ENCODE peak calls at places on chromosomes 1 and 21, in five cellular contexts. J, D, S, T and R are unnamed samples.
A peak's percentile ranks its signal among the peaks of the same experiment; 100 is the strongest.

GRCh38 chr1:115727706-115728249 is 40.7 kb downstream of the CASQ2 start:
- DNase-seq in J (no peak), D (peak; percentile 99), S (peak; percentile 75), T (no peak), R (no peak)

GRCh38 chr1:54500030-54500389 is 48.0 kb upstream of the ACOT11 start:
- DNase-seq in J (no peak), D (no peak), S (no peak), T (no peak), R (no peak)

GRCh38 chr1:59695301-59695700 is 119.4 kb upstream of the HOOK1 start:
- DNase-seq in J (no peak), D (no peak), S (no peak), T (no peak), R (no peak)

GRCh38 chr1:24138481-24139158 is 4.3 kb downstream of the IL22RA1 start:
- DNase-seq in J (no peak), D (no peak), S (no peak), T (no peak), R (peak; percentile 17)

GRCh38 chr1:116232989-116233514 is 121.9 kb downstream of the MAB21L3 start:
- DNase-seq in J (no peak), D (no peak), S (no peak), T (no peak), R (no peak)

GRCh38 chr1:153546371-153546770 is 765 bp upstream of the S100A4 start:
- DNase-seq in J (no peak), D (no peak), S (no peak), T (no peak), R (peak; percentile 42)

GRCh38 chr1:23446644-23447310 is 22.2 kb upstream of the TCEA3 start:
- DNase-seq in J (no peak), D (no peak), S (no peak), T (no peak), R (no peak)

GRCh38 chr21:32233055-32233546 is 45.7 kb downstream of the MIS18A start:
- DNase-seq in J (no peak), D (no peak), S (no peak), T (no peak), R (no peak)

GRCh38 chr1:96306809-96307208 is 414.8 kb upstream of the PTBP2 start:
- DNase-seq in J (no peak), D (peak; percentile 51), S (no peak), T (no peak), R (no peak)

GRCh38 chr1:211543003-211543402 is 36.0 kb downstream of the SLC30A1 start:
- DNase-seq in J (no peak), D (no peak), S (no peak), T (peak; percentile 52), R (no peak)

GRCh38 chr1:56780128-56780750 is 39.0 kb downstream of the FYB2 start:
- DNase-seq in J (no peak), D (no peak), S (no peak), T (no peak), R (no peak)

GRCh38 chr21:35862969-35863368 is 197.4 kb downstream of the SETD4 start:
- DNase-seq in J (no peak), D (peak; percentile 31), S (no peak), T (no peak), R (no peak)

GRCh38 chr1:83639785-83640184 is 359.1 kb downstream of the TTLL7 start:
- DNase-seq in J (no peak), D (no peak), S (no peak), T (no peak), R (no peak)

GRCh38 chr1:43968348-43968948 is 1.4 kb upstream of the DPH2 start:
- DNase-seq in J (no peak), D (no peak), S (no peak), T (peak; percentile 51), R (no peak)

GRCh38 chr1:54153548-54154439 is 994 bp upstream of the CDCP2 start:
- DNase-seq in J (no peak), D (peak; percentile 70), S (no peak), T (no peak), R (no peak)

GRCh38 chr21:42242611-42243010 is 23.7 kb downstream of the ABCG1 start:
- DNase-seq in J (no peak), D (no peak), S (peak; percentile 21), T (no peak), R (no peak)

GRCh38 chr21:42245348-42246185 is 26.6 kb downstream of the ABCG1 start:
- DNase-seq in J (no peak), D (no peak), S (peak; percentile 43), T (no peak), R (no peak)

GRCh38 chr21:42239973-42240372 is 21.0 kb downstream of the ABCG1 start:
- DNase-seq in J (no peak), D (no peak), S (no peak), T (no peak), R (no peak)

GRCh38 chr21:42239556-42239955 is 20.6 kb downstream of the ABCG1 start:
- DNase-seq in J (no peak), D (no peak), S (no peak), T (no peak), R (no peak)

DNA sequence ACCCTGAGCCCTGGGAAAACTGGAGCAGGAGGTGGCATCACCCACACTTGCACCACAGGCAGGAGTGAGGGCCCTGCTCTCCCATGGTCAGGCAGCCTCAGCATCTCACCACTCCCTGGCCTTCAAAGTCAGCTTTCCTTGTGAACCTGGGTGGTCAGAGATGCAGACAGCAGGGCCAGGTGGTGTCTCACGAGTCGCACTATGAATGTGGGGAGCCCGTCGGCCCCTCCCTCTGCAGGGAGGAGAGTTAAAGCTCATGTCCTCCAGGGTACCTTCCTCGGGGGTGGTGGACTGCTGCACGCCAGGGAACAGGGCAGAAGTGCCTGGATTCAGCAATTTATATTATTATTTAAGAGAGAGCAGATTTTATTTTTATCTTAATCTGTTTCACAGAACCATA is 24.1 kb downstream of the ABCG1 start:
- DNase-seq in J (no peak), D (no peak), S (peak; percentile 30), T (no peak), R (no peak)
- H3K27me3 ChIP-seq in J (no peaks in the 10 kb centered on the region), D (peaks cover 2% of the 10 kb centered on the region), S (no peaks in the 10 kb centered on the region), T (peaks cover 60% of the 10 kb centered on the region), R (no peaks in the 10 kb centered on the region)

DNA sequence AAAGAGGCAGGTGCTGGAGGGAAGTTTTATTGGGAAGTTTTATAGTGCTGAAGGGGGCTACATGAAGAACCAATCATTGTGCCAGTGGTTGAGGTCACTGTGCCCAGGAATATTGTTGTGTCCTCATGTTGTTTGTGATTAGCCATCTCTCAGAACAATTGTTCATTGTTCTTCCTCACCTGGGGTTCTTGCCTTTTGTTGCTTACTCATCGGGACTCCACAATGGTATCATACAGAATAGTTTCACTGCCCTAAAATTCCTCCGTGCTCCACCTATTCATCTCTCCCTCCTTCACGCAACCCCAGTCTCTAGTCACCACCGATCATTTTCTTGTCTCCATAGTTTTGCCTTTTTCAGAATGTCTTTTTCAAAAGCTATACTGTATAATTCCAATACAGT is 38.9 kb upstream of the CDC14A start:
- DNase-seq in J (no peak), D (no peak), S (no peak), T (no peak), R (no peak)
- H3K4me3 ChIP-seq in J (no peak overlapping the region), D (no peak overlapping the region), S (no peak overlapping the region), T (no peak overlapping the region), R (no peak overlapping the region)

GRCh38 chr21:41536827-41537103 is 28.8 kb upstream of the TMPRSS2 start:
- DNase-seq in J (no peak), D (no peak), S (no peak), T (peak; percentile 15), R (no peak)
- H3K27ac ChIP-seq in J (no peak overlapping the region), D (no peak overlapping the region), S (no peak overlapping the region), T (no peak overlapping the region), R (no peak overlapping the region)

GRCh38 chr1:3944621-3944914 is 44.5 kb upstream of the C1orf174 start:
- DNase-seq in J (no peak), D (no peak), S (no peak), T (no peak), R (no peak)
- H3K27me3 ChIP-seq in J (peaks cover 3% of the 10 kb centered on the region), D (no peaks in the 10 kb centered on the region), S (peaks cover 44% of the 10 kb centered on the region), T (peaks cover 100% of the 10 kb centered on the region), R (no peaks in the 10 kb centered on the region)

DNA sequence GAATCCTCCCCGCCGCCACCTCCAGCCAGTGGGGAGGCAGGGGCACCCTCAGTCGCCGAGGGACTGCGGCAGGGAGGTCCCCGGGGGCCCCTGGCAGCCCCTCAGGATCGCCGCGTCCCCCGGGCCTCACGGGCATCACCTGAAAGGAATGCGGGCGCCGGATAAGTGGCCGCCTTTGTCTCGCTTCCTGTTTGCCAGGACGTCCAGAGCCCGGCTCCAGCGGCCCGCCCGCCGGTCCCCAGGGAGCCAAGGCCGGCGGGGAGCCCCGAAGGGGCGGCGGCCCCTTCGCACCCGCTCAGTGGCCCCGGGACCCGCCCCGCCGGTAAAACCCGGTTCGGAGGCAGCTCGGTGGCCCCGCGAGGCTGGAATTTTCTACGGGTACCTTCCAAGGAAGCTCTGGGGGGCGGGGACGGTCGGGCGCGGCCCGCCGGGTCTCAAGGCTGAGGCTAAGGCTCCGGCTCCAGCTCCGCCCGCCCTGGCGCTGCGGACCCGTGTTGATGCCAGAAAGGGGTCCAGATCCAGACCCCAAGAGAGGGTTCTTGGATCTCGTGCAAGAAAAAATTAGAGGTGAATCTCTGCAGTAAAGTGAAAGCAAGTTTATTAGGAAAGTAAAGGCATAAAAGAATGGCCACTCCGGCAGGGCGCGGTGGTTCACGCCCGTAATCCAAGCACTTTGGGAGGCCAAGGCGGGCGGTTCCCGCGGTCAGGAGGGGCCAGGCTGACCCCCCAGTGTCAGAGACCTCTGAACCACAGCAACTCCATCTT is 12.6 kb downstream of the TINAGL1 start:
- DNase-seq in J (no peak), D (no peak), S (peak; percentile 73), T (no peak), R (no peak)
- H3K4me3 ChIP-seq in J (peak overlapping the region; percentile 24), D (no peak overlapping the region), S (peak overlapping the region; percentile 53), T (no peak overlapping the region), R (peak overlapping the region; percentile 17)

GRCh38 chr1:109373051-109373593 is 24.6 kb downstream of the SORT1 start:
- DNase-seq in J (no peak), D (no peak), S (no peak), T (no peak), R (no peak)
- H3K27ac ChIP-seq in J (no peak overlapping the region), D (no peak overlapping the region), S (peak overlapping the region; percentile 6), T (no peak overlapping the region), R (no peak overlapping the region)